ENCODE peak calls at places on chromosomes 5 and 9, in four cellular contexts. Z is A673, N is lower lobe of right lung, O is mammary epithelial cell. P is an unnamed sample.

GRCh38 chr9:106994463-106994862 is 131.5 kb downstream of the ZNF462 start:
- DNase-seq in Z (no peak), N (no peak), O (no peak), P (no peak)

GRCh38 chr9:84949969-84950368 is 280.4 kb downstream of the NTRK2 start:
- DNase-seq in Z (no peak), N (no peak), O (no peak), P (no peak)

GRCh38 chr5:4640793-4641192 is 499.3 kb upstream of the ADAMTS16 start:
- DNase-seq in Z (no peak), N (no peak), O (peak; percentile 1), P (peak; percentile 54)

GRCh38 chr5:142821733-142822487 is 51.7 kb downstream of the ARHGAP26 start:
- DNase-seq in Z (peak; percentile 79), N (no peak), O (peak; percentile 90), P (peak; percentile 76)

GRCh38 chr5:172283020-172283861 is at the start of gene UBTD2:
- DNase-seq in Z (peak; percentile 82), N (peak; percentile 88), O (peak; percentile 77), P (peak; percentile 92)

GRCh38 chr5:100691085-100691484 is 155.9 kb downstream of the FAM174A start:
- DNase-seq in Z (no peak), N (no peak), O (no peak), P (no peak)

GRCh38 chr5:57174850-57175525 is 1.1 kb downstream of the GPBP1 start:
- DNase-seq in Z (no peak), N (no peak), O (peak; percentile 32), P (no peak)

GRCh38 chr5:43275391-43275790 is 37.8 kb downstream of the HMGCS1 start:
- DNase-seq in Z (no peak), N (no peak), O (no peak), P (no peak)

GRCh38 chr5:38602641-38603040 is 46.2 kb upstream of the LIFR start:
- DNase-seq in Z (no peak), N (no peak), O (no peak), P (no peak)

GRCh38 chr5:128083811-128084227 is 253 bp downstream of the SLC12A2 start:
- DNase-seq in Z (no peak), N (no peak), O (no peak), P (no peak)

GRCh38 chr9:36046923-36047322 is 10.2 kb downstream of the RECK start:
- DNase-seq in Z (no peak), N (no peak), O (no peak), P (no peak)

GRCh38 chr9:112097712-112098688 is 77.1 kb downstream of the SUSD1 start:
- DNase-seq in Z (peak; percentile 86), N (peak; percentile 49), O (peak; percentile 55), P (peak; percentile 37)

GRCh38 chr9:100884518-100884917 is 144.0 kb upstream of the PLPPR1 start:
- DNase-seq in Z (no peak), N (no peak), O (no peak), P (no peak)

GRCh38 chr9:33289501-33289900 is 815 bp upstream of the NFX1 start:
- DNase-seq in Z (peak; percentile 27), N (peak; percentile 48), O (no peak), P (peak; percentile 26)

GRCh38 chr9:2418619-2419018 is 203.0 kb upstream of the VLDLR start:
- DNase-seq in Z (peak; percentile 83), N (no peak), O (peak; percentile 41), P (no peak)

GRCh38 chr9:96661711-96662110 is 6.6 kb upstream of the PRXL2C start:
- DNase-seq in Z (no peak), N (no peak), O (no peak), P (no peak)

GRCh38 chr9:110152704-110153374 is 55.1 kb downstream of the C9orf152 start:
- DNase-seq in Z (peak; percentile 74), N (no peak), O (peak; percentile 45), P (no peak)

GRCh38 chr9:126985870-126986498 is 71.4 kb downstream of the RALGPS1 start:
- DNase-seq in Z (peak; percentile 80), N (peak; percentile 77), O (peak; percentile 96), P (peak; percentile 85)

GRCh38 chr9:134853893-134854292 is 26.7 kb upstream of the FCN2 start:
- DNase-seq in Z (no peak), N (no peak), O (no peak), P (no peak)

GRCh38 chr9:72151099-72151498 is 1.9 kb downstream of the GDA start:
- DNase-seq in Z (no peak), N (no peak), O (no peak), P (no peak)

GRCh38 chr5:59999056-59999455 is 105.5 kb upstream of the PDE4D start:
- DNase-seq in Z (no peak), N (no peak), O (peak; percentile 0), P (no peak)

GRCh38 chr5:91469517-91470165 is 86.5 kb upstream of the ARRDC3 start:
- DNase-seq in Z (peak; percentile 23), N (no peak), O (no peak), P (no peak)

GRCh38 chr5:74657165-74657564 is 16.6 kb upstream of the ENC1 start:
- DNase-seq in Z (no peak), N (no peak), O (no peak), P (no peak)

GRCh38 chr9:35262064-35262463 is 100.3 kb downstream of the UNC13B start:
- DNase-seq in Z (no peak), N (no peak), O (no peak), P (no peak)

GRCh38 chr5:146883496-146883895 is 4.9 kb upstream of the PPP2R2B start:
- DNase-seq in Z (no peak), N (no peak), O (peak; percentile 86), P (no peak)

GRCh38 chr9:12566411-12566810 is 126.8 kb upstream of the TYRP1 start:
- DNase-seq in Z (no peak), N (no peak), O (no peak), P (no peak)

GRCh38 chr5:36602711-36603321 is 3.6 kb upstream of the SLC1A3 start:
- DNase-seq in Z (no peak), N (peak; percentile 53), O (no peak), P (no peak)

GRCh38 chr5:15421798-15422456 is 78.1 kb upstream of the FBXL7 start:
- DNase-seq in Z (no peak), N (no peak), O (no peak), P (no peak)

GRCh38 chr5:180424094-180424493 is 70.1 kb upstream of the CNOT6 start:
- DNase-seq in Z (no peak), N (no peak), O (no peak), P (peak; percentile 27)

GRCh38 chr5:180519098-180519497 is 24.9 kb downstream of the CNOT6 start:
- DNase-seq in Z (no peak), N (no peak), O (no peak), P (no peak)

GRCh38 chr9:5735072-5735471 is 97.8 kb downstream of the ERMP1 start:
- DNase-seq in Z (no peak), N (no peak), O (no peak), P (no peak)

GRCh38 chr5:55821731-55822512 is 29.2 kb upstream of the IL31RA start:
- DNase-seq in Z (no peak), N (peak; percentile 50), O (no peak), P (peak; percentile 16)

DNA sequence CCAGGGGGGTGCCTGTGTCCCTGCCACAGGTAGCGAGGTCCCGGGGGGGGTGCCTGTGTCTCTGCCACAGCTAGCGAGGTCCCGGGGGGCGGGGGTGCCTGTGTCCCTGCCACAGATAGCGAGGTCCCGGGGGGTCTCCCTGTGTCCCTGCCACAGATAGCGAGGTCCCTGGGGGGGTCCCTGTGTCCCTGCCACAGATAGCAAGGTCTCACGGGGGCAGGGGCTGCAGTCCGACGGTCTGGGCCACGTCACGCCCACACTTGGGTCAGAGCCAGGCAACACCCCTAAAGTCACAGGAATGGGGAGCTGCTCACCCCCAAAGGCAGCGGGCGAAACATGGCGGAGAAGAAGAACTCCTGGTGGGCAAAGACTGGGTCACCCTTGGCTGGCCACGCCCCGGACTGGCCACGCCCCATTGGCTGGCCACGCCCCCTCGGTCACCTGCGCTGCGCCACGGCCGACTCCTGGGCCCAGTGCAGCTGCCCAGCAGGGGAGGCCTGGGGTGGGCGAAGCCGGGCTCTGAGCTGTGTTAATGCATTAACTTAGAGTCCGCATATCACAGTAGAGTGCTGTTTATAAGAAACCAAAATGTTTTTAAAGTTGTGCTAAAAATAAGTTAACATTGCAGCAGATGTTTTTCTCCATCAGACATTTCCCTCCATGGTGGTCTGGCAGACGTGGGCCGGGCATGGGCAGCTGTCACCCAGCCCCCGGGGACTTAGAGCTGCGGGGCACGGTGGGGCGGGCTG is 7.0 kb downstream of the NOXA1 start:
- DNase-seq in Z (peak; percentile 44), N (peak; percentile 41), O (no peak), P (no peak)
- H3K4me3 ChIP-seq in Z (peak overlapping the region; percentile 31), N (no peak overlapping the region), O (no peak overlapping the region), P (no peak overlapping the region)

GRCh38 chr9:116414374-116414773 is 260.8 kb downstream of the PAPPA start:
- DNase-seq in Z (no peak), N (no peak), O (no peak), P (no peak)
- H3K27me3 ChIP-seq in Z (no peaks in the 10 kb centered on the region), N (no peaks in the 10 kb centered on the region), O (no peaks in the 10 kb centered on the region), P (no peaks in the 10 kb centered on the region)

GRCh38 chr5:10420468-10420867 is 21.2 kb upstream of the ROPN1L start:
- DNase-seq in Z (no peak), N (no peak), O (no peak), P (no peak)
- H3K4me3 ChIP-seq in Z (no peak overlapping the region), N (no peak overlapping the region), O (no peak overlapping the region), P (no peak overlapping the region)

GRCh38 chr5:93604119-93604963 is 21.3 kb downstream of the NR2F1 start:
- DNase-seq in Z (no peak), N (no peak), O (no peak), P (peak; percentile 55)
- H3K27me3 ChIP-seq in Z (peaks cover 64% of the 10 kb centered on the region), N (peaks cover 90% of the 10 kb centered on the region), O (peaks cover 37% of the 10 kb centered on the region), P (peaks cover 2% of the 10 kb centered on the region)

DNA sequence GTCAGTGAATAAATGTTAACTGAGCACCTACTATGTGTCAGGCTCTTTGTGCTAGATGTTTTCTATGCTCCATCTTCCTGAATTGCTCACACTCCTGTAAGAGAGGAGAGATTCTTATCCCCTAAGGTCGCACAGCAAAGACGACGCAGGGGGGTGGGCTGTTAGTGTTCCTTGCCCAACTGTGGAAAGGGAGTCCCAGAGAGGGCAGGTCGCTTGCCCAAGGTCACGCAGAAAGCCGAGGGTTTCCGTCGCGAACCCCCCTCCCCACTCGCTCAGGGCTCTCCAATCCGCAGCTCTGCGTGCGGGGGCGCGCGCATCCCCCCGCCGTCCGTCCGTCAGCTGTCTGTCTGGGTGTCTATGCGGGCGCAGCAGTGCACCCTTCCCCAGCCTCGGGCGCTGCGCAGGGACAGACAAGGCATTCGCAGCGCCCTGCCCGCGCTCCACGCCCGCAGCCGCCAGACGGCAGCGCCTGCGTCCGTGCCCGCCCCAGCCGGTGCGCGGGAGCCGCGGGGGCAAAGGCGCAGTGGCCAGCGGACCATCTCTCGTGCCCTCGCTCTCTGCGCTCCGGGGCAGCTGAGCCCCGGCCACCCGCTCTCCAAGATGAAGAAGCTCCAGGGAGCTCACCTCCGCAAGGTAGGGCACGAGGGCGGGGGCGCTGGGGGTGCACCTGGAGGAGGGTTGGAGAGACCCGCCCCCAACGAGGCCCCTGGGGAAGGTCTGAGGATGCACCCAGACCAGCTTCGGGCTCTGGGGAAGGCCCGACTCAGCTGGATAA is at the start of gene SLC6A7:
- DNase-seq in Z (no peak), N (no peak), O (no peak), P (no peak)
- H3K4me3 ChIP-seq in Z (no peak within 1 kb of the TSS), N (no peak within 1 kb of the TSS), O (no peak within 1 kb of the TSS), P (no peak within 1 kb of the TSS)

DNA sequence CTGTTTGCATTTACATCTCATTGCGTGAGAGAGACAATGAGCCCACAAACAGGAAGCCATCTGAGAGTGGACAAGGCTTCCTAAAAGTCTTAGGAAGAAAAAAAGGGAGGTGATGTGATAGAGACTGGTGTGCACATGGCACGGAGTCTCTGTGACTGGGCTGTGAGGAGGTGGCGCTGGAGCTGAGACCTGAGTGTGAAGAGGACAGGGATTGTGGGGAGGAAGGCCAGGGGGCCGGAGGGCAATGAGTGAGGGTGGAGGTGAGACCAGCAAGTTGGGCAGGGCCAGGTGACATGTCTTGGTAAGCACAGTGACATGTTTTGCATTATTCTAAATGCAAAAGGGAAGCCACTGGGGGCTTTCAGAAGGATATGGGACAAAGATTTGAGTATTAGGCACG is 45.0 kb downstream of the TSPAN17 start:
- DNase-seq in Z (no peak), N (no peak), O (no peak), P (no peak)
- H3K27me3 ChIP-seq in Z (no peaks in the 10 kb centered on the region), N (peaks cover 76% of the 10 kb centered on the region), O (peaks cover 4% of the 10 kb centered on the region), P (peaks cover 48% of the 10 kb centered on the region)